ENCODE peak calls at places on chromosomes 16 and 17, in six cellular contexts. One of them, this sample, is unnamed.

GRCh38 chr16:48623304-48624016 is 13.5 kb upstream of the N4BP1 start:
- DNase-seq in hepatocyte: peak
- DNase-seq in MG63: peak
- DNase-seq in COR-L47: peak
- DNase-seq in RPMI8226: peak
- DNase-seq in fibroblast of the aortic adventitia: peak
- DNase-seq in this sample: peak

GRCh38 chr17:15264542-15264941 is 584 bp downstream of the PMP22 start:
- DNase-seq in fibroblast of the aortic adventitia: no peak
- DNase-seq in hepatocyte: no peak
- DNase-seq in RPMI8226: no peak
- DNase-seq in COR-L47: no peak
- DNase-seq in MG63: no peak
- DNase-seq in this sample: no peak

GRCh38 chr16:67883146-67883871 is 1.4 kb upstream of the NRN1L start:
- DNase-seq in COR-L47: no peak
- DNase-seq in hepatocyte: peak
- DNase-seq in RPMI8226: no peak
- DNase-seq in fibroblast of the aortic adventitia: no peak
- DNase-seq in MG63: no peak
- DNase-seq in this sample: no peak

GRCh38 chr16:35410438-35410837 is 1951.0 kb downstream of the TP53TG3F start:
- DNase-seq in MG63: no peak
- DNase-seq in COR-L47: no peak
- DNase-seq in fibroblast of the aortic adventitia: no peak
- DNase-seq in hepatocyte: no peak
- DNase-seq in RPMI8226: no peak
- DNase-seq in this sample: no peak

GRCh38 chr17:48441231-48441711 is 11.3 kb upstream of the SKAP1 start:
- DNase-seq in RPMI8226: peak
- DNase-seq in COR-L47: no peak
- DNase-seq in fibroblast of the aortic adventitia: no peak
- DNase-seq in hepatocyte: no peak
- DNase-seq in MG63: no peak
- DNase-seq in this sample: no peak

GRCh38 chr17:74603032-74603635 is 11.1 kb upstream of the CD300LD start:
- DNase-seq in MG63: no peak
- DNase-seq in hepatocyte: no peak
- DNase-seq in RPMI8226: peak
- DNase-seq in fibroblast of the aortic adventitia: no peak
- DNase-seq in COR-L47: no peak
- DNase-seq in this sample: no peak

GRCh38 chr17:43410557-43411368 is 12.0 kb downstream of the ARL4D start:
- DNase-seq in RPMI8226: no peak
- DNase-seq in fibroblast of the aortic adventitia: peak
- DNase-seq in MG63: peak
- DNase-seq in COR-L47: no peak
- DNase-seq in hepatocyte: no peak
- DNase-seq in this sample: no peak

GRCh38 chr17:79108870-79109269 is 34.2 kb downstream of the ENGASE start:
- DNase-seq in hepatocyte: no peak
- DNase-seq in fibroblast of the aortic adventitia: no peak
- DNase-seq in RPMI8226: no peak
- DNase-seq in MG63: no peak
- DNase-seq in COR-L47: no peak
- DNase-seq in this sample: no peak

GRCh38 chr16:87921236-87921773 is 15.0 kb downstream of the CA5A start:
- DNase-seq in RPMI8226: no peak
- DNase-seq in MG63: peak
- DNase-seq in COR-L47: no peak
- DNase-seq in hepatocyte: no peak
- DNase-seq in fibroblast of the aortic adventitia: no peak
- DNase-seq in this sample: no peak

GRCh38 chr17:66952031-66952524 is 12.4 kb upstream of the CACNG4 start:
- DNase-seq in MG63: peak
- DNase-seq in RPMI8226: no peak
- DNase-seq in hepatocyte: peak
- DNase-seq in COR-L47: no peak
- DNase-seq in fibroblast of the aortic adventitia: no peak
- DNase-seq in this sample: peak

GRCh38 chr16:22092143-22092933 is at the start of gene VWA3A:
- DNase-seq in COR-L47: peak
- DNase-seq in fibroblast of the aortic adventitia: peak
- DNase-seq in hepatocyte: peak
- DNase-seq in MG63: peak
- DNase-seq in RPMI8226: no peak
- DNase-seq in this sample: peak

GRCh38 chr16:57765160-57765728 is 29.7 kb downstream of the KATNB1 start:
- DNase-seq in hepatocyte: no peak
- DNase-seq in COR-L47: no peak
- DNase-seq in RPMI8226: no peak
- DNase-seq in MG63: no peak
- DNase-seq in fibroblast of the aortic adventitia: no peak
- DNase-seq in this sample: no peak

GRCh38 chr16:89132194-89133005 is 38.7 kb downstream of the ACSF3 start:
- DNase-seq in COR-L47: no peak
- DNase-seq in hepatocyte: no peak
- DNase-seq in fibroblast of the aortic adventitia: no peak
- DNase-seq in RPMI8226: no peak
- DNase-seq in MG63: no peak
- DNase-seq in this sample: no peak

GRCh38 chr16:62036101-62036806 is at the start of gene CDH8:
- DNase-seq in RPMI8226: no peak
- DNase-seq in COR-L47: peak
- DNase-seq in MG63: peak
- DNase-seq in fibroblast of the aortic adventitia: no peak
- DNase-seq in hepatocyte: peak
- DNase-seq in this sample: no peak

GRCh38 chr16:12186774-12187335 is 210.3 kb downstream of the SNX29 start:
- DNase-seq in COR-L47: no peak
- DNase-seq in RPMI8226: no peak
- DNase-seq in fibroblast of the aortic adventitia: peak
- DNase-seq in hepatocyte: no peak
- DNase-seq in MG63: no peak
- DNase-seq in this sample: no peak

GRCh38 chr16:2913603-2914002 is 1.9 kb downstream of the FLYWCH1 start:
- DNase-seq in hepatocyte: no peak
- DNase-seq in RPMI8226: no peak
- DNase-seq in fibroblast of the aortic adventitia: no peak
- DNase-seq in MG63: no peak
- DNase-seq in COR-L47: no peak
- DNase-seq in this sample: no peak